ENCODE peak calls at places on chromosomes 4 and X, in four cellular contexts. U is activated gamma-delta T cell treated with Interleukin-2 at 50 U/mL for 16 hours, J is heart right ventricle, Y is T-helper 1 cell. C is an unnamed sample.

GRCh38 chrX:40150503-40150902 is 52.7 kb upstream of the BCOR start:
- DNase-seq in U (no peak), J (no peak), Y (no peak), C (no peak)

GRCh38 chr4:10715696-10716095 is 31.1 kb upstream of the CLNK start:
- DNase-seq in U (no peak), J (no peak), Y (no peak), C (no peak)

GRCh38 chrX:13281289-13281688 is 38.6 kb downstream of the ATXN3L start:
- DNase-seq in U (no peak), J (no peak), Y (no peak), C (no peak)

GRCh38 chr4:2257361-2258001 is 4.4 kb downstream of the MXD4 start:
- DNase-seq in U (no peak), J (no peak), Y (no peak), C (peak)

GRCh38 chr4:151885123-151885522 is 124.3 kb upstream of the GATB start:
- DNase-seq in U (no peak), J (no peak), Y (no peak), C (no peak)

GRCh38 chr4:73742776-73743175 is 2.4 kb downstream of the CXCL8 start:
- DNase-seq in U (no peak), J (no peak), Y (no peak), C (no peak)

GRCh38 chrX:40207626-40208025 is 109.9 kb upstream of the BCOR start:
- DNase-seq in U (no peak), J (no peak), Y (no peak), C (no peak)

GRCh38 chrX:119655125-119655524 is 37.8 kb downstream of the SEPTIN6 start:
- DNase-seq in U (no peak), J (peak), Y (no peak), C (no peak)

GRCh38 chr4:52864816-52865215 is 2.7 kb downstream of the RASL11B start:
- DNase-seq in U (no peak), J (no peak), Y (no peak), C (no peak)

GRCh38 chrX:57286507-57287251 is at the start of gene FAAH2:
- DNase-seq in U (peak), J (no peak), Y (peak), C (peak)

GRCh38 chr4:155694100-155694785 is 27.6 kb downstream of the GUCY1A1 start:
- DNase-seq in U (no peak), J (no peak), Y (no peak), C (no peak)

GRCh38 chr4:185115827-185116232 is 27.2 kb upstream of the SLC25A4 start:
- DNase-seq in U (no peak), J (peak), Y (no peak), C (peak)

GRCh38 chrX:45807572-45808425 is 607.1 kb upstream of the DIPK2B start:
- DNase-seq in U (no peak), J (no peak), Y (no peak), C (no peak)

GRCh38 chr4:156497486-156497885 is 474.1 kb downstream of the PDGFC start:
- DNase-seq in U (no peak), J (no peak), Y (no peak), C (no peak)

GRCh38 chr4:185218312-185218711 is 8.9 kb downstream of the SNX25 start:
- DNase-seq in U (no peak), J (no peak), Y (no peak), C (no peak)

GRCh38 chrX:1093586-1094538 is 118.6 kb downstream of the CRLF2 start:
- DNase-seq in U (no peak), J (no peak), Y (no peak), C (no peak)

GRCh38 chr4:60611762-60612496 is 588.2 kb upstream of the ADGRL3 start:
- DNase-seq in U (no peak), J (no peak), Y (no peak), C (no peak)